ENCODE peak calls at places on chromosomes 11 and 22, in seven cellular contexts. One of them, this sample, is unnamed.

GRCh38 chr22:44680481-44680894 is 21.5 kb upstream of the PRR5 start:
- DNase-seq in IMR-90: no peak
- DNase-seq in H1: no peak
- DNase-seq in mesenchymal stem cell: no peak
- DNase-seq in H9: no peak
- DNase-seq in neuronal stem cell: no peak
- DNase-seq in trophoblast cell: no peak
- DNase-seq in this sample: no peak

GRCh38 chr11:2094354-2095197 is 44.6 kb downstream of the IGF2 start:
- DNase-seq in IMR-90: no peak
- DNase-seq in H1: no peak
- DNase-seq in mesenchymal stem cell: no peak
- DNase-seq in H9: no peak
- DNase-seq in neuronal stem cell: no peak
- DNase-seq in trophoblast cell: no peak
- DNase-seq in this sample: no peak

GRCh38 chr11:11445441-11446185 is 92.6 kb upstream of the CSNK2A3 start:
- DNase-seq in IMR-90: no peak
- DNase-seq in H1: no peak
- DNase-seq in mesenchymal stem cell: no peak
- DNase-seq in H9: no peak
- DNase-seq in neuronal stem cell: no peak
- DNase-seq in trophoblast cell: no peak
- DNase-seq in this sample: no peak

GRCh38 chr22:42170946-42171345 is 40.3 kb upstream of the CYP2D6 start:
- DNase-seq in IMR-90: no peak
- DNase-seq in H1: no peak
- DNase-seq in mesenchymal stem cell: no peak
- DNase-seq in H9: no peak
- DNase-seq in neuronal stem cell: no peak
- DNase-seq in trophoblast cell: no peak
- DNase-seq in this sample: no peak

GRCh38 chr11:33474866-33475265 is 217.7 kb downstream of the HIPK3 start:
- DNase-seq in IMR-90: no peak
- DNase-seq in H1: no peak
- DNase-seq in mesenchymal stem cell: no peak
- DNase-seq in H9: no peak
- DNase-seq in neuronal stem cell: no peak
- DNase-seq in trophoblast cell: no peak
- DNase-seq in this sample: no peak

GRCh38 chr22:42353883-42354727 is 78.1 kb downstream of the NFAM1 start:
- DNase-seq in IMR-90: peak; percentile 13
- DNase-seq in H1: no peak
- DNase-seq in mesenchymal stem cell: no peak
- DNase-seq in H9: peak; percentile 84
- DNase-seq in neuronal stem cell: no peak
- DNase-seq in trophoblast cell: no peak
- DNase-seq in this sample: peak; percentile 97

GRCh38 chr11:20154381-20154780 is 5.9 kb downstream of the DBX1 start:
- DNase-seq in IMR-90: no peak
- DNase-seq in H1: no peak
- DNase-seq in mesenchymal stem cell: peak; percentile 16
- DNase-seq in H9: peak; percentile 29
- DNase-seq in neuronal stem cell: no peak
- DNase-seq in trophoblast cell: peak; percentile 91
- DNase-seq in this sample: peak; percentile 89

GRCh38 chr22:44085743-44086741 is 61.9 kb downstream of the PARVB start:
- DNase-seq in IMR-90: peak; percentile 53
- DNase-seq in H1: peak; percentile 10
- DNase-seq in mesenchymal stem cell: peak; percentile 39
- DNase-seq in H9: peak; percentile 43
- DNase-seq in neuronal stem cell: no peak
- DNase-seq in trophoblast cell: peak; percentile 41
- DNase-seq in this sample: peak; percentile 66

GRCh38 chr22:43053176-43053575 is 36.0 kb downstream of the TTLL1 start:
- DNase-seq in IMR-90: no peak
- DNase-seq in H1: no peak
- DNase-seq in mesenchymal stem cell: no peak
- DNase-seq in H9: peak; percentile 45
- DNase-seq in neuronal stem cell: no peak
- DNase-seq in trophoblast cell: no peak
- DNase-seq in this sample: peak; percentile 75

GRCh38 chr11:2927851-2928604 is 1.2 kb downstream of the PHLDA2 start:
- DNase-seq in IMR-90: peak; percentile 28
- DNase-seq in H1: no peak
- DNase-seq in mesenchymal stem cell: peak; percentile 58
- DNase-seq in H9: no peak
- DNase-seq in neuronal stem cell: no peak
- DNase-seq in trophoblast cell: peak; percentile 37
- DNase-seq in this sample: no peak

GRCh38 chr11:63622318-63622717 is 8.1 kb upstream of the PLAAT3 start:
- DNase-seq in IMR-90: no peak
- DNase-seq in H1: no peak
- DNase-seq in mesenchymal stem cell: no peak
- DNase-seq in H9: no peak
- DNase-seq in neuronal stem cell: no peak
- DNase-seq in trophoblast cell: peak; percentile 99
- DNase-seq in this sample: peak; percentile 18

GRCh38 chr11:33654594-33654993 is 46.0 kb downstream of the C11orf91 start:
- DNase-seq in IMR-90: no peak
- DNase-seq in H1: no peak
- DNase-seq in mesenchymal stem cell: no peak
- DNase-seq in H9: no peak
- DNase-seq in neuronal stem cell: no peak
- DNase-seq in trophoblast cell: no peak
- DNase-seq in this sample: no peak

GRCh38 chr11:99352642-99353041 is 331.9 kb downstream of the CNTN5 start:
- DNase-seq in IMR-90: no peak
- DNase-seq in H1: no peak
- DNase-seq in mesenchymal stem cell: no peak
- DNase-seq in H9: no peak
- DNase-seq in neuronal stem cell: no peak
- DNase-seq in trophoblast cell: no peak
- DNase-seq in this sample: no peak

GRCh38 chr11:44532809-44533208 is 32.7 kb upstream of the CD82 start:
- DNase-seq in IMR-90: no peak
- DNase-seq in H1: no peak
- DNase-seq in mesenchymal stem cell: no peak
- DNase-seq in H9: no peak
- DNase-seq in neuronal stem cell: no peak
- DNase-seq in trophoblast cell: no peak
- DNase-seq in this sample: no peak

GRCh38 chr11:118304227-118304808 is at the start of gene CD3E:
- DNase-seq in IMR-90: no peak
- DNase-seq in H1: no peak
- DNase-seq in mesenchymal stem cell: no peak
- DNase-seq in H9: no peak
- DNase-seq in neuronal stem cell: no peak
- DNase-seq in trophoblast cell: no peak
- DNase-seq in this sample: no peak

GRCh38 chr11:68337399-68337835 is 25.0 kb downstream of the LRP5 start:
- DNase-seq in IMR-90: no peak
- DNase-seq in H1: no peak
- DNase-seq in mesenchymal stem cell: no peak
- DNase-seq in H9: no peak
- DNase-seq in neuronal stem cell: no peak
- DNase-seq in trophoblast cell: no peak
- DNase-seq in this sample: no peak
- H4K8ac ChIP-seq in IMR-90: no peak overlapping the region
- H4K8ac ChIP-seq in H1: no peak overlapping the region
- H4K8ac ChIP-seq in mesenchymal stem cell: peak overlapping the region; percentile 23
- H4K8ac ChIP-seq in H9: no peak overlapping the region
- H4K8ac ChIP-seq in neuronal stem cell: no peak overlapping the region
- H4K8ac ChIP-seq in trophoblast cell: no peak overlapping the region
- H4K8ac ChIP-seq in this sample: no peak overlapping the region

DNA sequence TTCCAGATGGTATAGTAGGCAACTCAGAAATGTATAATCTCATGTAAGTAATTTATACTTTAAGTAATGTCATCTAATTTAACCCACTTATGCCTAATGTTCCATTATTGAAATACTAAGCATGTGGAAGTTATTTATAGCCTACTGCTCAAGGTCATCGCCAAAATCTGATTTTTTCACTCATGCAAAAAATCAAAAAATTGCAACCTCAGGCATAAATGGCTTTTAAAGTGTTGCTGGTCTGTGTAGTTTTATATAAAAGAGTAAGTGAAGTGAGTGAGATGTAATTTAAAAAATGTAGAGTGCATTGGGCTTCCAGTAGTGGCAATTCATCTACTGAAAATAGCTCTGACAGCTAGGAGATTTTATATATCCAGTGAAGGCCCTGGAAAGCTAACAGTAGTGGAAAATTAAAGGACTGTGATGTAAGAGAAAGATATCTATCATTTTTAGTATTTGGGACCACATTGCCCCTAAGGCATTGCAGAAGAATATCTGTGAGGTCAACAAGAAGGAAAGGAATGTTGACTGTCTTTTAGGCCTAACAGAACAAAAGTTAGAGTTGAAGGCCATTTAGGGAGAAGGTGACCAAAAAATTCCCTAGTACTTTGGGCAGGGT is 624.5 kb upstream of the CHORDC1 start:
- DNase-seq in IMR-90: no peak
- DNase-seq in H1: no peak
- DNase-seq in mesenchymal stem cell: no peak
- DNase-seq in H9: no peak
- DNase-seq in neuronal stem cell: no peak
- DNase-seq in trophoblast cell: peak; percentile 51
- DNase-seq in this sample: no peak
- H4K8ac ChIP-seq in IMR-90: no peak overlapping the region
- H4K8ac ChIP-seq in H1: no peak overlapping the region
- H4K8ac ChIP-seq in mesenchymal stem cell: no peak overlapping the region
- H4K8ac ChIP-seq in H9: no peak overlapping the region
- H4K8ac ChIP-seq in neuronal stem cell: no peak overlapping the region
- H4K8ac ChIP-seq in trophoblast cell: no peak overlapping the region
- H4K8ac ChIP-seq in this sample: no peak overlapping the region

GRCh38 chr11:111639226-111639925 is 37.1 kb downstream of the SIK2 start:
- DNase-seq in IMR-90: no peak
- DNase-seq in H1: no peak
- DNase-seq in mesenchymal stem cell: no peak
- DNase-seq in H9: no peak
- DNase-seq in neuronal stem cell: no peak
- DNase-seq in trophoblast cell: peak; percentile 84
- DNase-seq in this sample: peak; percentile 67
- H4K8ac ChIP-seq in IMR-90: no peak overlapping the region
- H4K8ac ChIP-seq in H1: no peak overlapping the region
- H4K8ac ChIP-seq in mesenchymal stem cell: no peak overlapping the region
- H4K8ac ChIP-seq in H9: no peak overlapping the region
- H4K8ac ChIP-seq in neuronal stem cell: no peak overlapping the region
- H4K8ac ChIP-seq in trophoblast cell: no peak overlapping the region
- H4K8ac ChIP-seq in this sample: no peak overlapping the region

GRCh38 chr11:60915250-60915914 is 1.4 kb downstream of the TMEM109 start:
- DNase-seq in IMR-90: peak; percentile 50
- DNase-seq in H1: no peak
- DNase-seq in mesenchymal stem cell: peak; percentile 75
- DNase-seq in H9: peak; percentile 77
- DNase-seq in neuronal stem cell: peak; percentile 77
- DNase-seq in trophoblast cell: peak; percentile 88
- DNase-seq in this sample: peak; percentile 86
- H4K8ac ChIP-seq in IMR-90: peak overlapping the region; percentile 51
- H4K8ac ChIP-seq in H1: no peak overlapping the region
- H4K8ac ChIP-seq in mesenchymal stem cell: peak overlapping the region; percentile 27
- H4K8ac ChIP-seq in H9: no peak overlapping the region
- H4K8ac ChIP-seq in neuronal stem cell: peak overlapping the region; percentile 4
- H4K8ac ChIP-seq in trophoblast cell: peak overlapping the region; percentile 19
- H4K8ac ChIP-seq in this sample: no peak overlapping the region

GRCh38 chr11:133997556-133997955 is 40.8 kb upstream of the IGSF9B start:
- DNase-seq in IMR-90: no peak
- DNase-seq in H1: no peak
- DNase-seq in mesenchymal stem cell: no peak
- DNase-seq in H9: no peak
- DNase-seq in neuronal stem cell: no peak
- DNase-seq in trophoblast cell: no peak
- DNase-seq in this sample: no peak
- H4K8ac ChIP-seq in IMR-90: no peak overlapping the region
- H4K8ac ChIP-seq in H1: no peak overlapping the region
- H4K8ac ChIP-seq in mesenchymal stem cell: no peak overlapping the region
- H4K8ac ChIP-seq in H9: no peak overlapping the region
- H4K8ac ChIP-seq in neuronal stem cell: no peak overlapping the region
- H4K8ac ChIP-seq in trophoblast cell: no peak overlapping the region
- H4K8ac ChIP-seq in this sample: no peak overlapping the region

This sample was measured in mesendoderm.